ENCODE peak calls at places on chromosomes 3 and 15, in nine cellular contexts. D, J, G, M, N, S, Z, Q and O are unnamed samples.

GRCh38 chr3:174465177-174465576 is 394.0 kb upstream of the NAALADL2 start:
- DNase-seq in Q (no peak), D (no peak), J (no peak), N (no peak), S (no peak), G (no peak), Z (no peak), M (no peak), O (no peak)

GRCh38 chr3:50503504-50503903 is at the start of gene CACNA2D2:
- DNase-seq in M (peak; percentile 58), G (peak; percentile 17), Z (no peak), N (no peak), S (peak; percentile 68), J (peak; percentile 83), D (peak; percentile 34), Q (peak; percentile 91), O (peak; percentile 77)

GRCh38 chr3:67384790-67385397 is 269.5 kb downstream of the SUCLG2 start:
- DNase-seq in S (peak; percentile 50), D (peak; percentile 50), M (peak; percentile 35), Z (no peak), G (peak; percentile 66), Q (no peak), N (peak; percentile 13), J (peak; percentile 59), O (peak; percentile 80)

GRCh38 chr3:6147883-6148282 is 713.0 kb upstream of the GRM7 start:
- DNase-seq in J (no peak), G (no peak), D (no peak), Z (no peak), N (no peak), S (no peak), Q (no peak), M (no peak), O (no peak)

GRCh38 chr15:101642361-101642760 is 9.8 kb downstream of the TM2D3 start:
- DNase-seq in J (no peak), N (no peak), S (no peak), G (no peak), Q (no peak), D (no peak), Z (no peak), M (no peak), O (no peak)

GRCh38 chr3:197023998-197024651 is 5.5 kb downstream of the MELTF start:
- DNase-seq in Z (no peak), M (no peak), Q (peak; percentile 54), D (no peak), N (no peak), G (peak; percentile 49), S (no peak), J (no peak), O (peak; percentile 52)

GRCh38 chr15:95259513-95259912 is 1028.2 kb downstream of the MCTP2 start:
- DNase-seq in M (peak; percentile 13), Q (peak; percentile 88), N (peak; percentile 62), J (peak; percentile 69), S (peak; percentile 29), G (peak; percentile 83), Z (no peak), D (peak; percentile 68), O (peak; percentile 80)

GRCh38 chr3:14290631-14291385 is 111.6 kb upstream of the SLC6A6 start:
- DNase-seq in G (no peak), D (no peak), Z (no peak), J (no peak), N (no peak), S (no peak), M (no peak), Q (no peak), O (peak; percentile 93)

GRCh38 chr3:120820748-120821147 is 78.2 kb downstream of the GTF2E1 start:
- DNase-seq in G (no peak), M (no peak), J (no peak), Q (no peak), D (no peak), S (no peak), Z (no peak), N (no peak), O (no peak)

GRCh38 chr15:50055333-50056278 is 63.4 kb downstream of the ATP8B4 start:
- DNase-seq in Z (no peak), G (peak; percentile 91), S (no peak), N (peak; percentile 46), D (no peak), Q (no peak), J (no peak), M (no peak), O (no peak)

GRCh38 chr3:16205156-16205870 is 30.8 kb downstream of the GALNT15 start:
- DNase-seq in M (no peak), Z (no peak), J (no peak), G (no peak), D (peak; percentile 60), Q (no peak), S (no peak), N (no peak), O (no peak)

GRCh38 chr3:176430244-176430893 is 766.9 kb downstream of the TBL1XR1 start:
- DNase-seq in Q (no peak), N (peak; percentile 48), D (peak; percentile 38), S (peak; percentile 21), M (no peak), G (peak; percentile 44), Z (peak; percentile 15), J (peak; percentile 10), O (no peak)

GRCh38 chr15:67922106-67922505 is 82.3 kb upstream of the RNU6-1 start:
- DNase-seq in S (no peak), G (no peak), M (no peak), N (no peak), Q (no peak), J (no peak), D (no peak), Z (no peak), O (no peak)

GRCh38 chr15:38455096-38455495 is 1.2 kb downstream of the FAM98B start:
- DNase-seq in Q (no peak), S (no peak), J (no peak), M (no peak), Z (no peak), D (no peak), G (peak; percentile 25), N (no peak), O (no peak)

GRCh38 chr15:94670436-94671034 is 439.2 kb downstream of the MCTP2 start:
- DNase-seq in M (no peak), Z (peak; percentile 4), N (peak; percentile 6), S (peak; percentile 33), D (peak; percentile 35), Q (no peak), J (no peak), G (peak; percentile 57), O (no peak)

GRCh38 chr3:143998266-143998665 is 26.6 kb downstream of the DIPK2A start:
- DNase-seq in Q (no peak), M (no peak), N (no peak), S (peak; percentile 2), G (peak; percentile 87), J (no peak), D (peak; percentile 67), Z (peak; percentile 70), O (no peak)